ENCODE peak calls at places on chromosomes 11 and 22, in six cellular contexts. S is HFF-Myc; Q is left ventricle myocardium inferior; E is H1; Z is CD8-positive, alpha-beta T cell; A is A549. N is an unnamed sample.

GRCh38 chr22:41713004-41713403 is 13.7 kb downstream of the MEI1 start:
- DNase-seq in S (no peak), Z (no peak), E (no peak), Q (no peak), A (no peak), N (no peak)

GRCh38 chr11:3613998-3614741 is 27.6 kb downstream of the ART5 start:
- DNase-seq in Z (no peak), E (no peak), S (no peak), Q (no peak), A (no peak), N (no peak)

GRCh38 chr11:121452609-121453150 is at the start of gene SORL1-AS1:
- DNase-seq in S (no peak), E (no peak), A (peak; percentile 3), Z (peak; percentile 80), Q (no peak), N (no peak)

GRCh38 chr11:976431-977160 is 50.9 kb downstream of the AP2A2 start:
- DNase-seq in S (no peak), Q (no peak), A (no peak), Z (no peak), E (no peak), N (peak; percentile 23)

GRCh38 chr11:45319077-45319476 is 32.9 kb upstream of the SYT13 start:
- DNase-seq in Z (no peak), A (no peak), S (no peak), E (no peak), Q (no peak), N (no peak)

GRCh38 chr22:48895831-48896765 is 931.6 kb downstream of the BRD1 start:
- DNase-seq in Q (no peak), Z (no peak), A (no peak), S (no peak), E (no peak), N (no peak)

GRCh38 chr11:36400768-36401455 is 104.8 kb downstream of the PRR5L start:
- DNase-seq in A (no peak), Q (no peak), S (no peak), E (no peak), Z (no peak), N (no peak)

GRCh38 chr22:39949964-39950737 is 10.0 kb upstream of the TMA7B start:
- DNase-seq in Q (no peak), Z (no peak), A (no peak), E (no peak), S (no peak), N (no peak)

GRCh38 chr11:93852242-93852641 is 1.8 kb upstream of the VSTM5 start:
- DNase-seq in A (no peak), Z (no peak), S (no peak), E (peak; percentile 26), Q (no peak), N (no peak)

GRCh38 chr11:93849201-93849600 is 1.2 kb downstream of the VSTM5 start:
- DNase-seq in Q (no peak), S (no peak), Z (no peak), E (no peak), A (no peak), N (no peak)

GRCh38 chr11:93846411-93846810 is 4.0 kb downstream of the VSTM5 start:
- DNase-seq in Z (no peak), Q (no peak), E (no peak), A (no peak), S (no peak), N (no peak)

GRCh38 chr11:93850585-93851018 is at the start of gene VSTM5:
- DNase-seq in Q (no peak), Z (no peak), S (no peak), A (no peak), E (no peak), N (no peak)

GRCh38 chr11:93849751-93850584 is 450 bp downstream of the VSTM5 start:
- DNase-seq in Z (no peak), Q (peak; percentile 22), E (peak; percentile 58), A (peak; percentile 11), S (no peak), N (peak; percentile 15)
- H3K4me3 ChIP-seq in Z (no peak overlapping the region), Q (peak overlapping the region; percentile 68), E (peak overlapping the region; percentile 24), A (peak overlapping the region; percentile 49), S (peak overlapping the region; percentile 29), N (peak overlapping the region; percentile 37)

GRCh38 chr11:20327377-20327776 is 36.1 kb upstream of the HTATIP2 start:
- DNase-seq in E (no peak), S (no peak), Q (no peak), Z (no peak), A (no peak), N (no peak)
- TF ChIP-seq CTCF in E (no peak), S (no peak), Q (no peak), Z (no peak), A (no peak), N (no peak)

GRCh38 chr11:71155846-71156245 is 96.5 kb downstream of the SHANK2 start:
- DNase-seq in S (no peak), A (no peak), Q (no peak), E (no peak), Z (no peak), N (no peak)
- H3K4me3 ChIP-seq in S (no peak overlapping the region), A (no peak overlapping the region), Q (no peak overlapping the region), E (no peak overlapping the region), Z (no peak overlapping the region), N (no peak overlapping the region)

GRCh38 chr11:125871391-125872137 is 15.9 kb upstream of the HYLS1 start:
- DNase-seq in Q (no peak), S (no peak), Z (no peak), E (peak; percentile 87), A (peak; percentile 27), N (peak; percentile 64)

GRCh38 chr11:125872138-125872491 is 15.4 kb upstream of the HYLS1 start:
- DNase-seq in Q (no peak), E (no peak), A (no peak), S (no peak), Z (no peak), N (no peak)

GRCh38 chr11:125874556-125875124 is 12.8 kb upstream of the HYLS1 start:
- DNase-seq in E (peak; percentile 76), Q (peak; percentile 25), S (peak; percentile 60), Z (peak; percentile 26), A (peak; percentile 56), N (peak; percentile 87)

GRCh38 chr11:125873881-125874555 is 13.4 kb upstream of the HYLS1 start:
- DNase-seq in E (no peak), Z (no peak), Q (no peak), S (no peak), A (no peak), N (no peak)

GRCh38 chr11:125869526-125869925 is 17.9 kb upstream of the HYLS1 start:
- DNase-seq in E (no peak), Z (no peak), A (no peak), Q (no peak), S (no peak), N (no peak)
- TF ChIP-seq CTCF in E (no peak), Z (no peak), A (no peak), Q (no peak), S (no peak), N (no peak)